ENCODE peak calls at places on chromosomes 3 and 15, in four cellular contexts. X is amniotic stem cell, M is GM12891, K is heart right ventricle. V is an unnamed sample.

GRCh38 chr3:39128951-39129350 is 21.5 kb downstream of the TTC21A start:
- DNase-seq in K (no peak), X (no peak), M (no peak), V (no peak)

GRCh38 chr3:12194669-12195161 is 36.0 kb upstream of the TIMP4 start:
- DNase-seq in X (peak), K (no peak), M (no peak), V (no peak)

GRCh38 chr3:140902791-140903190 is 38.8 kb upstream of the SLC25A36 start:
- DNase-seq in X (no peak), K (no peak), M (no peak), V (no peak)

GRCh38 chr15:46260937-46261336 is 626.1 kb downstream of the SQOR start:
- DNase-seq in M (no peak), K (no peak), X (no peak), V (no peak)

GRCh38 chr3:9422712-9423424 is 25.5 kb downstream of the SETD5 start:
- DNase-seq in M (no peak), X (peak), K (no peak), V (peak)

GRCh38 chr3:20057612-20058180 is 17.4 kb downstream of the KAT2B start:
- DNase-seq in M (no peak), K (no peak), X (no peak), V (no peak)

GRCh38 chr15:68309024-68309423 is 31.5 kb downstream of the FEM1B start:
- DNase-seq in M (no peak), K (no peak), X (no peak), V (peak)

GRCh38 chr3:49638445-49638844 is 35.7 kb upstream of the APEH start:
- DNase-seq in X (no peak), K (no peak), M (no peak), V (no peak)

GRCh38 chr15:59885832-59886231 is 118.3 kb upstream of the FOXB1 start:
- DNase-seq in X (no peak), M (no peak), K (no peak), V (no peak)

GRCh38 chr3:18424862-18425640 is at the start of gene SATB1:
- DNase-seq in M (peak), K (peak), X (no peak), V (peak)

GRCh38 chr15:84819291-84819768 is 2.2 kb downstream of the ALPK3 start:
- DNase-seq in K (peak), X (no peak), M (no peak), V (peak)

GRCh38 chr15:37045859-37046318 is 54.5 kb downstream of the MEIS2 start:
- DNase-seq in K (no peak), M (no peak), X (no peak), V (no peak)

GRCh38 chr3:45915518-45916231 is 27.6 kb upstream of the CXCR6 start:
- DNase-seq in K (no peak), M (peak), X (no peak), V (no peak)

GRCh38 chr15:90790561-90790960 is 73.4 kb downstream of the BLM start:
- DNase-seq in M (no peak), K (no peak), X (no peak), V (no peak)